ENCODE peak calls at places on chromosomes 7 and 10, in four cellular contexts. I is A549, D is SK-N-SH, A is GM12878. M is an unnamed sample.
A peak's percentile ranks its signal among the peaks of the same experiment; 100 is the strongest.

GRCh38 chr10:131571845-131572244 is 260.3 kb upstream of the TCERG1L start:
- DNase-seq in I (no peak), D (no peak), A (no peak), M (no peak)

GRCh38 chr7:55132890-55133551 is 114.2 kb downstream of the EGFR start:
- DNase-seq in D (no peak), A (no peak), I (peak; percentile 91), M (peak; percentile 75)

GRCh38 chr7:42843209-42843800 is 68.6 kb downstream of the C7orf25 start:
- DNase-seq in D (peak; percentile 67), A (no peak), I (peak; percentile 51), M (peak; percentile 31)

GRCh38 chr7:98168181-98168903 is 42.9 kb upstream of the BHLHA15 start:
- DNase-seq in A (peak; percentile 16), I (peak; percentile 71), D (peak; percentile 91), M (peak; percentile 66)

GRCh38 chr7:151378011-151378410 is 31.8 kb downstream of the WDR86 start:
- DNase-seq in D (no peak), I (no peak), A (no peak), M (no peak)

GRCh38 chr10:32446701-32447406 is 914 bp downstream of the CCDC7 start:
- DNase-seq in D (peak; percentile 35), I (peak; percentile 31), A (peak; percentile 9), M (no peak)

GRCh38 chr10:97169911-97170693 is 15.7 kb downstream of the SLIT1 start:
- DNase-seq in A (no peak), I (peak; percentile 7), D (no peak), M (no peak)

GRCh38 chr7:157703131-157703530 is 366.3 kb downstream of the DNAJB6 start:
- DNase-seq in D (peak; percentile 71), A (no peak), I (no peak), M (no peak)

GRCh38 chr7:156650042-156650441 is 9.5 kb downstream of the RNF32 start:
- DNase-seq in I (peak; percentile 22), A (no peak), D (peak; percentile 56), M (peak; percentile 57)
- TF ChIP-seq PBX3 in I (no peak), A (no peak), D (no peak), M (no peak)

GRCh38 chr10:5504146-5505072 is 5.0 kb upstream of the CALML5 start:
- DNase-seq in A (no peak), D (no peak), I (no peak), M (no peak)

GRCh38 chr10:5500910-5501309 is 1.5 kb upstream of the CALML5 start:
- DNase-seq in A (no peak), I (no peak), D (no peak), M (no peak)

GRCh38 chr10:5500162-5500670 is 846 bp upstream of the CALML5 start:
- DNase-seq in A (no peak), I (no peak), D (no peak), M (no peak)

GRCh38 chr10:5501976-5502902 is 2.9 kb upstream of the CALML5 start:
- DNase-seq in D (no peak), I (no peak), A (no peak), M (no peak)

DNA sequence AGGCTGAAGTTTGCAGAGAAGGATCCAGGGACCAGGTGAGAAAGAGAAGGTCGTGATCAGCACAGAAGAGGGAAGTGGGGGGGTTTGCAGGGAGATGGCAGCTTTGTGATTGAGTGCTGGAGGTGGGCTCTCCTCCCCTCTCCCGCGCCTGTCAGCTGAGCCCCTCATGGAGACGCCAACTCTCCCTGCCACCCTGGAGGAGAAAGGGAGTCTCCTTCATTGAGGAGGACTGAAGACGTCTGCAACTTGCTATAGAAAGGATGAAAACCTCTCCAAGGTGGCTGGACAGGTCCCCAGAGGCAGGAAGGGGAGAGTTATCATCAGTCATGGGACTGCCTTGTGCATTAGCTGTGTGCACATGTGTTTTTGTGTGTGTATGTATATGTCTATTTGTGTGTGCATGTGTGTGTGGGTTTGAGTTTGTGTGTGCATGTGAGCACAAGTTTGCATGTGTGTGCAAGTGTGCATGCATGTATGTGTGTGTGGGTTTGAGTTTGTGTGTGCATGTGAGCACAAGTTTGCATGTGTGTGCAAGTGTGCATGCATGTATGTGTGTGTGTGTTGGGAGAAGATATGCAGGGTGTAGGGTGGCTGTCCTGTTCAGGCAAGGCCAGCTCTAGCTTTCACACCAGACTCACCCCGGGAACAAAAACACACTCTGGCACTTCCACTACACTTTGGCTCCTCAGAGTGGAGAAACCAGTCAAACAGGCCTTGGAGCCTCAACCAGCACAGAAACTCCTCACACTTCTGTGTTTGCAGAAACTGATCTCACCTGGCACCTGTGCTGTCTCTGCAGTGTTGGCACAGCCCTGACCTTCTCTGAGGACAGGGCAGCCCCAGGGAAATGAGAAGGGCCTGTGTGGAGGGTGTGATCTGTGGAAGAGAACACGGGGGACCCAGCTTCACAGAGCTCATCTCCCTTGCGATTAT is 3.8 kb upstream of the CALML5 start:
- DNase-seq in A (no peak), I (no peak), D (no peak), M (no peak)
- TF ChIP-seq PBX3 in A (peak; percentile 3), I (no peak), D (no peak), M (no peak)

GRCh38 chr10:77541247-77541646 is 96.4 kb downstream of the KCNMA1 start:
- DNase-seq in D (no peak), A (no peak), I (no peak), M (no peak)
- TF ChIP-seq PBX3 in D (no peak), A (no peak), I (no peak), M (no peak)

GRCh38 chr10:14412624-14413023 is 81.9 kb upstream of the FRMD4A start:
- DNase-seq in A (no peak), I (no peak), D (no peak), M (no peak)

GRCh38 chr10:14414901-14415300 is 84.2 kb upstream of the FRMD4A start:
- DNase-seq in D (no peak), A (no peak), I (no peak), M (no peak)

GRCh38 chr10:14413583-14413982 is 82.9 kb upstream of the FRMD4A start:
- DNase-seq in A (no peak), I (no peak), D (no peak), M (no peak)

GRCh38 chr10:14416308-14416700 is 85.6 kb upstream of the FRMD4A start:
- DNase-seq in D (no peak), A (no peak), I (no peak), M (no peak)

GRCh38 chr10:14415676-14416307 is 85.1 kb upstream of the FRMD4A start:
- DNase-seq in D (no peak), A (no peak), I (no peak), M (no peak)
- TF ChIP-seq PBX3 in D (no peak), A (no peak), I (no peak), M (no peak)

GRCh38 chr7:92608380-92609322 is 18.5 kb upstream of the FAM133B start:
- DNase-seq in A (no peak), I (no peak), D (no peak), M (no peak)
- TF ChIP-seq PBX3 in A (no peak), I (no peak), D (no peak), M (no peak)

GRCh38 chr7:79823246-79823951 is 311.2 kb upstream of the GNAI1 start:
- DNase-seq in I (no peak), D (no peak), A (no peak), M (no peak)
- TF ChIP-seq PBX3 in I (no peak), D (no peak), A (no peak), M (no peak)

GRCh38 chr7:77687100-77687746 is 9.0 kb upstream of the RSBN1L start:
- DNase-seq in D (no peak), I (no peak), A (no peak), M (no peak)

GRCh38 chr7:77685219-77685618 is 11.0 kb upstream of the RSBN1L start:
- DNase-seq in I (no peak), D (no peak), A (no peak), M (peak; percentile 27)

GRCh38 chr7:77687747-77688144 is 8.5 kb upstream of the RSBN1L start:
- DNase-seq in A (no peak), D (no peak), I (no peak), M (no peak)

GRCh38 chr7:77680266-77680665 is 16.0 kb upstream of the RSBN1L start:
- DNase-seq in A (no peak), D (no peak), I (no peak), M (no peak)

GRCh38 chr7:77684030-77684429 is 12.2 kb upstream of the RSBN1L start:
- DNase-seq in I (no peak), A (no peak), D (no peak), M (no peak)
- TF ChIP-seq PBX3 in I (no peak), A (no peak), D (no peak), M (no peak)

GRCh38 chr10:16466001-16466400 is 29.2 kb downstream of the PTER start:
- DNase-seq in A (no peak), I (no peak), D (no peak), M (no peak)

GRCh38 chr10:16472828-16473227 is 36.0 kb downstream of the PTER start:
- DNase-seq in A (no peak), I (no peak), D (no peak), M (no peak)

GRCh38 chr10:16470747-16471146 is 33.9 kb downstream of the PTER start:
- DNase-seq in I (no peak), D (no peak), A (no peak), M (no peak)
- TF ChIP-seq PBX3 in I (no peak), D (no peak), A (no peak), M (no peak)

GRCh38 chr7:69476416-69476815 is 121.9 kb upstream of the AUTS2 start:
- DNase-seq in D (no peak), A (no peak), I (no peak), M (no peak)
- TF ChIP-seq PBX3 in D (no peak), A (no peak), I (no peak), M (no peak)